ENCODE peak calls at places on chromosomes 7 and 10, in seven cellular contexts. One of them, this sample, is unnamed.

GRCh38 chr7:47326220-47326619 is 255.7 kb downstream of the TNS3 start:
- DNase-seq in right cardiac atrium: no peak
- DNase-seq in colonic mucosa: no peak
- DNase-seq in mesendoderm: peak; percentile 73
- DNase-seq in psoas muscle: no peak
- DNase-seq in astrocyte: peak; percentile 90
- DNase-seq in transverse colon: no peak
- DNase-seq in this sample: no peak

GRCh38 chr10:45376364-45376801 is 2.4 kb downstream of the ALOX5 start:
- DNase-seq in colonic mucosa: no peak
- DNase-seq in psoas muscle: no peak
- DNase-seq in mesendoderm: peak; percentile 51
- DNase-seq in transverse colon: no peak
- DNase-seq in right cardiac atrium: no peak
- DNase-seq in astrocyte: no peak
- DNase-seq in this sample: no peak

GRCh38 chr7:142104550-142105527 is 6.7 kb upstream of the MGAM2 start:
- DNase-seq in mesendoderm: no peak
- DNase-seq in transverse colon: peak; percentile 58
- DNase-seq in right cardiac atrium: no peak
- DNase-seq in astrocyte: no peak
- DNase-seq in psoas muscle: no peak
- DNase-seq in colonic mucosa: peak; percentile 71
- DNase-seq in this sample: no peak

GRCh38 chr7:105353752-105354328 is 34.9 kb downstream of the SRPK2 start:
- DNase-seq in psoas muscle: peak; percentile 27
- DNase-seq in colonic mucosa: peak; percentile 39
- DNase-seq in right cardiac atrium: peak; percentile 79
- DNase-seq in mesendoderm: no peak
- DNase-seq in astrocyte: peak; percentile 20
- DNase-seq in transverse colon: peak; percentile 48
- DNase-seq in this sample: peak; percentile 62

GRCh38 chr7:30921951-30922401 is 10.3 kb downstream of the AQP1 start:
- DNase-seq in transverse colon: peak; percentile 6
- DNase-seq in mesendoderm: no peak
- DNase-seq in astrocyte: no peak
- DNase-seq in colonic mucosa: peak; percentile 15
- DNase-seq in right cardiac atrium: peak; percentile 66
- DNase-seq in psoas muscle: no peak
- DNase-seq in this sample: peak; percentile 50

GRCh38 chr7:150567168-150567567 is at the start of gene GIMAP4:
- DNase-seq in mesendoderm: no peak
- DNase-seq in psoas muscle: no peak
- DNase-seq in transverse colon: no peak
- DNase-seq in right cardiac atrium: no peak
- DNase-seq in astrocyte: no peak
- DNase-seq in colonic mucosa: no peak
- DNase-seq in this sample: no peak

GRCh38 chr7:50988988-50989387 is 206.3 kb upstream of the GRB10 start:
- DNase-seq in astrocyte: no peak
- DNase-seq in transverse colon: no peak
- DNase-seq in psoas muscle: no peak
- DNase-seq in mesendoderm: no peak
- DNase-seq in right cardiac atrium: no peak
- DNase-seq in colonic mucosa: no peak
- DNase-seq in this sample: no peak

GRCh38 chr10:60433684-60434083 is 44.0 kb upstream of the ANK3 start:
- DNase-seq in colonic mucosa: no peak
- DNase-seq in mesendoderm: no peak
- DNase-seq in psoas muscle: no peak
- DNase-seq in transverse colon: no peak
- DNase-seq in astrocyte: peak; percentile 87
- DNase-seq in right cardiac atrium: no peak
- DNase-seq in this sample: no peak

GRCh38 chr10:32347363-32347735 is 391 bp upstream of the EPC1 start:
- DNase-seq in transverse colon: no peak
- DNase-seq in psoas muscle: no peak
- DNase-seq in colonic mucosa: no peak
- DNase-seq in right cardiac atrium: no peak
- DNase-seq in mesendoderm: no peak
- DNase-seq in astrocyte: no peak
- DNase-seq in this sample: no peak

GRCh38 chr10:3081383-3081981 is 14.1 kb downstream of the PFKP start:
- DNase-seq in astrocyte: no peak
- DNase-seq in psoas muscle: no peak
- DNase-seq in mesendoderm: no peak
- DNase-seq in colonic mucosa: no peak
- DNase-seq in right cardiac atrium: no peak
- DNase-seq in transverse colon: no peak
- DNase-seq in this sample: no peak

GRCh38 chr10:42637142-42637541 is 1.2 kb downstream of the ZNF33B start:
- DNase-seq in colonic mucosa: no peak
- DNase-seq in astrocyte: no peak
- DNase-seq in psoas muscle: no peak
- DNase-seq in mesendoderm: peak; percentile 1
- DNase-seq in transverse colon: no peak
- DNase-seq in right cardiac atrium: no peak
- DNase-seq in this sample: no peak

GRCh38 chr7:130962109-130962508 is 228.1 kb upstream of the KLF14 start:
- DNase-seq in mesendoderm: no peak
- DNase-seq in astrocyte: no peak
- DNase-seq in transverse colon: no peak
- DNase-seq in colonic mucosa: no peak
- DNase-seq in psoas muscle: no peak
- DNase-seq in right cardiac atrium: no peak
- DNase-seq in this sample: no peak

GRCh38 chr10:282294-283139 is 147.3 kb downstream of the ZMYND11 start:
- DNase-seq in right cardiac atrium: no peak
- DNase-seq in transverse colon: no peak
- DNase-seq in psoas muscle: no peak
- DNase-seq in astrocyte: peak; percentile 61
- DNase-seq in colonic mucosa: no peak
- DNase-seq in mesendoderm: no peak
- DNase-seq in this sample: no peak

GRCh38 chr7:100444311-100445278 is 8.3 kb upstream of the PPP1R35 start:
- DNase-seq in transverse colon: peak; percentile 44
- DNase-seq in psoas muscle: no peak
- DNase-seq in mesendoderm: peak; percentile 68
- DNase-seq in right cardiac atrium: peak; percentile 63
- DNase-seq in colonic mucosa: no peak
- DNase-seq in astrocyte: no peak
- DNase-seq in this sample: peak; percentile 75

GRCh38 chr10:102633848-102634247 is 10.4 kb upstream of the TRIM8 start:
- DNase-seq in right cardiac atrium: peak; percentile 43
- DNase-seq in psoas muscle: peak; percentile 6
- DNase-seq in transverse colon: no peak
- DNase-seq in astrocyte: no peak
- DNase-seq in mesendoderm: no peak
- DNase-seq in colonic mucosa: no peak
- DNase-seq in this sample: no peak

GRCh38 chr7:77217474-77218185 is 18.0 kb upstream of the FGL2 start:
- DNase-seq in colonic mucosa: no peak
- DNase-seq in astrocyte: no peak
- DNase-seq in mesendoderm: no peak
- DNase-seq in psoas muscle: no peak
- DNase-seq in right cardiac atrium: no peak
- DNase-seq in transverse colon: no peak
- DNase-seq in this sample: no peak

GRCh38 chr10:110701618-110701971 is 57.5 kb downstream of the RBM20 start:
- DNase-seq in transverse colon: no peak
- DNase-seq in colonic mucosa: no peak
- DNase-seq in right cardiac atrium: no peak
- DNase-seq in mesendoderm: peak; percentile 100
- DNase-seq in astrocyte: peak; percentile 77
- DNase-seq in psoas muscle: no peak
- DNase-seq in this sample: no peak

GRCh38 chr7:115352375-115352774 is 430.5 kb downstream of the MDFIC start:
- DNase-seq in transverse colon: no peak
- DNase-seq in right cardiac atrium: no peak
- DNase-seq in astrocyte: peak; percentile 48
- DNase-seq in psoas muscle: no peak
- DNase-seq in mesendoderm: no peak
- DNase-seq in colonic mucosa: no peak
- DNase-seq in this sample: no peak

GRCh38 chr7:36597099-36597773 is 127.1 kb downstream of the AOAH start:
- DNase-seq in colonic mucosa: no peak
- DNase-seq in psoas muscle: no peak
- DNase-seq in mesendoderm: no peak
- DNase-seq in right cardiac atrium: no peak
- DNase-seq in astrocyte: no peak
- DNase-seq in transverse colon: no peak
- DNase-seq in this sample: no peak

GRCh38 chr7:135186841-135187253 is 16.3 kb upstream of the CYREN start:
- DNase-seq in astrocyte: no peak
- DNase-seq in transverse colon: no peak
- DNase-seq in right cardiac atrium: peak; percentile 33
- DNase-seq in mesendoderm: no peak
- DNase-seq in colonic mucosa: no peak
- DNase-seq in psoas muscle: no peak
- DNase-seq in this sample: no peak

GRCh38 chr10:75400769-75401568 is 595 bp downstream of the ZNF503 start:
- DNase-seq in mesendoderm: peak; percentile 54
- DNase-seq in right cardiac atrium: peak; percentile 90
- DNase-seq in astrocyte: no peak
- DNase-seq in transverse colon: peak; percentile 60
- DNase-seq in colonic mucosa: peak; percentile 61
- DNase-seq in psoas muscle: peak; percentile 63
- DNase-seq in this sample: peak; percentile 65

GRCh38 chr7:43625453-43625852 is 42.5 kb downstream of the STK17A start:
- DNase-seq in colonic mucosa: no peak
- DNase-seq in astrocyte: no peak
- DNase-seq in right cardiac atrium: no peak
- DNase-seq in psoas muscle: no peak
- DNase-seq in transverse colon: no peak
- DNase-seq in mesendoderm: peak; percentile 50
- DNase-seq in this sample: no peak

GRCh38 chr7:41779918-41780317 is 77.0 kb upstream of the INHBA start:
- DNase-seq in transverse colon: no peak
- DNase-seq in colonic mucosa: no peak
- DNase-seq in astrocyte: no peak
- DNase-seq in right cardiac atrium: no peak
- DNase-seq in psoas muscle: no peak
- DNase-seq in mesendoderm: no peak
- DNase-seq in this sample: no peak

GRCh38 chr10:69123306-69123746 is 652 bp upstream of the VPS26A start:
- DNase-seq in psoas muscle: no peak
- DNase-seq in transverse colon: peak; percentile 65
- DNase-seq in colonic mucosa: peak; percentile 69
- DNase-seq in mesendoderm: no peak
- DNase-seq in right cardiac atrium: peak; percentile 84
- DNase-seq in astrocyte: peak; percentile 54
- DNase-seq in this sample: no peak

GRCh38 chr7:43520201-43520600 is 62.7 kb upstream of the STK17A start:
- DNase-seq in psoas muscle: no peak
- DNase-seq in transverse colon: no peak
- DNase-seq in astrocyte: no peak
- DNase-seq in colonic mucosa: no peak
- DNase-seq in mesendoderm: no peak
- DNase-seq in right cardiac atrium: no peak
- DNase-seq in this sample: no peak

DNA sequence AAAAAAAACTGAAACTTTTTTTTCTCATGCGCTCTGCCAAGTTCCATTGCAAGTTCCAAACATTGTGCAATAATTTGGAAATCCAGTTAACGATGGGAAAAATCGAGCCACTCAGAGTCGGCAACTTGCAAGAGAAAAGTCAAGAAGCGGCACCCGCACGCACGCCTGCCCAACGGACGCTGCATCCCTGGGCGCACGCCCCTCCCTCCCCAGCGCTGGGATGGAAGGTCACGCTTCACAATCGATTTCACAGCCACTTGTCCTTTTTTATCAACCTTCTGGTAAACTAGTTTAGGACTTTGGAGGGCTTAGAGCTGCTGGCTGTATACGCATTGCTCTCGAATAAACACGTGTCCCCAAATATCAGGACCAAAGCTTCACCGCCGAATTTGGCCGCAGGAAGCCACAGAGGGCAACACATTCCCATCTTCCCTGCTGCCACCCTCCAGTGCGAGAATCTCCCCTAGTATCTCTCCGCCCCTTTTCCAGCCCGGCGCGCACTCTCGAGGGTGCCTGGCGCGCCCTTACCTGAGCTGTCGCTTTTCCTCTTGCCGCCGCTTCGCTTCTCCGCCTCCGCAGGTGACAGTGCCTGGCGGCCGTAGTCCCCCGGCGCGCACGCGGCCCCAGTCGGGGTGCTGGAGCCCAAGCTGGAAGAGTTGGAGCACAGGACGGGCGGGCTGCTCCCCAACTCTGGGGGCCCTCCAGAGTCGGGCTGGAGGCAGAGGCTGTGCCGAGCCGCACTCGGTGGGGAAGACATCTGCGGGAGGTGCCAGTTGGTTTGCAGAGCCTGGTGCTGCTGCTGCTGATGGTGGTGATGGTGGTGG is 913 bp downstream of the MEOX2 start:
- DNase-seq in colonic mucosa: peak; percentile 27
- DNase-seq in astrocyte: peak; percentile 7
- DNase-seq in mesendoderm: peak; percentile 38
- DNase-seq in transverse colon: no peak
- DNase-seq in psoas muscle: peak; percentile 71
- DNase-seq in right cardiac atrium: peak; percentile 81
- DNase-seq in this sample: peak; percentile 76
- H3K27ac ChIP-seq in colonic mucosa: no peak overlapping the region
- H3K27ac ChIP-seq in astrocyte: no peak overlapping the region
- H3K27ac ChIP-seq in mesendoderm: no peak overlapping the region
- H3K27ac ChIP-seq in transverse colon: peak overlapping the region; percentile 59
- H3K27ac ChIP-seq in psoas muscle: peak overlapping the region; percentile 76
- H3K27ac ChIP-seq in right cardiac atrium: peak overlapping the region; percentile 41
- H3K27ac ChIP-seq in this sample: peak overlapping the region; percentile 87

GRCh38 chr10:15325243-15326002 is 45.7 kb downstream of the FAM171A1 start:
- DNase-seq in right cardiac atrium: no peak
- DNase-seq in psoas muscle: peak; percentile 27
- DNase-seq in astrocyte: peak; percentile 89
- DNase-seq in transverse colon: no peak
- DNase-seq in mesendoderm: peak; percentile 46
- DNase-seq in colonic mucosa: no peak
- DNase-seq in this sample: no peak
- H3K4me3 ChIP-seq in right cardiac atrium: no peak overlapping the region
- H3K4me3 ChIP-seq in psoas muscle: no peak overlapping the region
- H3K4me3 ChIP-seq in astrocyte: no peak overlapping the region
- H3K4me3 ChIP-seq in transverse colon: no peak overlapping the region
- H3K4me3 ChIP-seq in mesendoderm: no peak overlapping the region
- H3K4me3 ChIP-seq in colonic mucosa: no peak overlapping the region
- H3K4me3 ChIP-seq in this sample: no peak overlapping the region

GRCh38 chr7:7207876-7208275 is 25.5 kb downstream of the C1GALT1 start:
- DNase-seq in astrocyte: no peak
- DNase-seq in right cardiac atrium: no peak
- DNase-seq in colonic mucosa: no peak
- DNase-seq in psoas muscle: no peak
- DNase-seq in transverse colon: no peak
- DNase-seq in mesendoderm: no peak
- DNase-seq in this sample: no peak
- H3K4me1 ChIP-seq in astrocyte: no peaks in the 10 kb centered on the region
- H3K4me1 ChIP-seq in right cardiac atrium: no peaks in the 10 kb centered on the region
- H3K4me1 ChIP-seq in colonic mucosa: no peaks in the 10 kb centered on the region
- H3K4me1 ChIP-seq in psoas muscle: no peaks in the 10 kb centered on the region
- H3K4me1 ChIP-seq in transverse colon: no peaks in the 10 kb centered on the region
- H3K4me1 ChIP-seq in mesendoderm: peaks cover 8% of the 10 kb centered on the region
- H3K4me1 ChIP-seq in this sample: no peaks in the 10 kb centered on the region

DNA sequence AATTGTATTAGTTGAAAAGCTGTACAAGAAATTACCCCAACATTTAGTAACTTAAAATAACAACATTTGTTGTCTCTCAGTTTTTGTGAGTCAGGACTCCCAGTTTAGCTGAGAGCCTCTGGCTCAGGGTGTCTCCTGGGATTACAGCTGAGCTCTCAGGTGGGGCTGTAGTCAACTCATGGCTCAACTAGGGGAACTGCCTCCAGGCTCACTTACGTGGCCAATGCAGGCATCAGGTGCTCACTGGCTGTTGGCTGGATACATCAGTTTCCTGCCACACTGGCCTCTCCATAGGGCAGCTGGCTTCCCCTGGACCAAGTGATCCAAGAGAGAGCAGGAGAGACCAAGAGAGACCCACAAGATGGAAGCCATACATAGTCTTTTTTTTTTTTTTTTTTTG is 17.5 kb downstream of the CCNY start:
- DNase-seq in transverse colon: no peak
- DNase-seq in mesendoderm: no peak
- DNase-seq in astrocyte: no peak
- DNase-seq in psoas muscle: no peak
- DNase-seq in colonic mucosa: no peak
- DNase-seq in right cardiac atrium: no peak
- DNase-seq in this sample: no peak
- H3K27ac ChIP-seq in transverse colon: no peak overlapping the region
- H3K27ac ChIP-seq in mesendoderm: no peak overlapping the region
- H3K27ac ChIP-seq in astrocyte: no peak overlapping the region
- H3K27ac ChIP-seq in psoas muscle: peak overlapping the region; percentile 53
- H3K27ac ChIP-seq in colonic mucosa: no peak overlapping the region
- H3K27ac ChIP-seq in right cardiac atrium: no peak overlapping the region
- H3K27ac ChIP-seq in this sample: no peak overlapping the region

This sample was measured in right atrium auricular region.